ENCODE peak calls at places on chromosomes 13 and 19, in four cellular contexts. One of them, this sample, is unnamed.

GRCh38 chr19:36547001-36547732 is 19.1 kb upstream of the ZNF260 start:
- DNase-seq in HCT116: no peak
- DNase-seq in K562: no peak
- DNase-seq in HepG2: no peak
- DNase-seq in this sample: no peak

GRCh38 chr19:35030257-35031071 is at the start of gene SCN1B:
- DNase-seq in HCT116: peak
- DNase-seq in K562: peak
- DNase-seq in HepG2: peak
- DNase-seq in this sample: no peak

GRCh38 chr13:92164822-92165221 is 766.4 kb downstream of the GPC5 start:
- DNase-seq in HCT116: no peak
- DNase-seq in K562: no peak
- DNase-seq in HepG2: no peak
- DNase-seq in this sample: no peak

GRCh38 chr19:10419200-10419645 is 1.1 kb upstream of the PDE4A start:
- DNase-seq in HCT116: no peak
- DNase-seq in K562: peak
- DNase-seq in HepG2: no peak
- DNase-seq in this sample: no peak

GRCh38 chr13:73938375-73939070 is 195.7 kb downstream of the KLF12 start:
- DNase-seq in HCT116: peak
- DNase-seq in K562: no peak
- DNase-seq in HepG2: no peak
- DNase-seq in this sample: no peak

GRCh38 chr13:95921485-95921884 is 131.7 kb downstream of the UGGT2 start:
- DNase-seq in HCT116: no peak
- DNase-seq in K562: no peak
- DNase-seq in HepG2: no peak
- DNase-seq in this sample: no peak

GRCh38 chr13:83377486-83377885 is 504.8 kb downstream of the SLITRK1 start:
- DNase-seq in HCT116: no peak
- DNase-seq in K562: no peak
- DNase-seq in HepG2: no peak
- DNase-seq in this sample: no peak

GRCh38 chr19:8530061-8530679 is 16.2 kb upstream of the ZNF414 start:
- DNase-seq in HCT116: no peak
- DNase-seq in K562: no peak
- DNase-seq in HepG2: no peak
- DNase-seq in this sample: no peak

GRCh38 chr19:22918221-22918620 is 84.8 kb downstream of the ZNF728 start:
- DNase-seq in HCT116: no peak
- DNase-seq in K562: no peak
- DNase-seq in HepG2: no peak
- DNase-seq in this sample: no peak

GRCh38 chr13:26760835-26761582 is 423 bp upstream of the GPR12 start:
- DNase-seq in HCT116: no peak
- DNase-seq in K562: no peak
- DNase-seq in HepG2: no peak
- DNase-seq in this sample: no peak

GRCh38 chr13:107743983-107744382 is 471.4 kb downstream of the LIG4 start:
- DNase-seq in HCT116: no peak
- DNase-seq in K562: no peak
- DNase-seq in HepG2: no peak
- DNase-seq in this sample: no peak

DNA sequence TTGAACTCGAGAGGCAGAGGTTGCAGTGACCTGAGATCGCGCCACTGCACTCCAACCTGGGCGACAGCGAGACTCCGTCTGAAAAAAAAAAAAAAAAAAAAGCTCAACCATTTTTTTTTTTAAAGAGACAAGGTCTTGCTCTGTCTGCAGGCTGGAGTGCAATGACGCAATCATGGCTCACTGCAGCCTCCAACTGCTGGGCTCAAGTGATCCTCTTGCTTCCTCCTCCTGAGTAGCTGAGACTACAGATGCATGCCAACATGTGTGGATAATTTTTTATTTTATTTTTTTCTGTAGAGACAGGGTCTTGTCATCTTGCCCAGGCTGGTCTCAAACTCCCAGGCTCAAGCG is 10.3 kb downstream of the EHD2 start:
- DNase-seq in HCT116: no peak
- DNase-seq in K562: no peak
- DNase-seq in HepG2: peak
- DNase-seq in this sample: no peak
- TF ChIP-seq POLR2AphosphoS5 in HCT116: no peak
- TF ChIP-seq POLR2AphosphoS5 in K562: no peak
- TF ChIP-seq POLR2AphosphoS5 in HepG2: no peak
- TF ChIP-seq POLR2AphosphoS5 in this sample: no peak

DNA sequence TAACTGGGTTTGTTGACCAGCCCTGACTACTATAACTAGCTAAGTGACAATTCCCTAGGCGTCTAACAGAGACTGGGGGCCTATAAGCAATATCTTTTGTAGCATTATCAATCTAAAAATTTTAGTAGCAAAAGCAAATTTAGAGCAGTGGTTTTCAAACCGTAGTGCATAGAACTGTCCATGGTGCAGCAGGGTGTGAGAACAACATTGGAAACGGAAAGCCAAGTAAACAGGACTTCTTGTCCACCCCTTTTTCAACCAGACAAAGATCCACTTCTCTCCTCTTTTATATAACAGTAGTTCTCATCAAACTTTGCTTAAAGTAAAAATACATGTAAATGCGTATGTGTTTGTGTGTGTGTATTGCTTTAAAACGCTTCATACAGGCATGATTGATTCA is 1099.1 kb upstream of the ATXN8OS start:
- DNase-seq in HCT116: no peak
- DNase-seq in K562: no peak
- DNase-seq in HepG2: no peak
- DNase-seq in this sample: no peak
- TF ChIP-seq REST in HCT116: no peak
- TF ChIP-seq REST in K562: no peak
- TF ChIP-seq REST in HepG2: peak
- TF ChIP-seq REST in this sample: no peak

GRCh38 chr19:38425222-38425809 is 703 bp downstream of the RASGRP4 start:
- DNase-seq in HCT116: no peak
- DNase-seq in K562: no peak
- DNase-seq in HepG2: no peak
- DNase-seq in this sample: no peak

GRCh38 chr19:38422405-38422804 is 3.6 kb downstream of the RASGRP4 start:
- DNase-seq in HCT116: no peak
- DNase-seq in K562: no peak
- DNase-seq in HepG2: no peak
- DNase-seq in this sample: no peak

GRCh38 chr19:38424272-38424671 is 1.7 kb downstream of the RASGRP4 start:
- DNase-seq in HCT116: no peak
- DNase-seq in K562: no peak
- DNase-seq in HepG2: no peak
- DNase-seq in this sample: no peak

GRCh38 chr19:38429055-38429810 is 3.2 kb upstream of the RASGRP4 start:
- DNase-seq in HCT116: no peak
- DNase-seq in K562: no peak
- DNase-seq in HepG2: no peak
- DNase-seq in this sample: no peak

DNA sequence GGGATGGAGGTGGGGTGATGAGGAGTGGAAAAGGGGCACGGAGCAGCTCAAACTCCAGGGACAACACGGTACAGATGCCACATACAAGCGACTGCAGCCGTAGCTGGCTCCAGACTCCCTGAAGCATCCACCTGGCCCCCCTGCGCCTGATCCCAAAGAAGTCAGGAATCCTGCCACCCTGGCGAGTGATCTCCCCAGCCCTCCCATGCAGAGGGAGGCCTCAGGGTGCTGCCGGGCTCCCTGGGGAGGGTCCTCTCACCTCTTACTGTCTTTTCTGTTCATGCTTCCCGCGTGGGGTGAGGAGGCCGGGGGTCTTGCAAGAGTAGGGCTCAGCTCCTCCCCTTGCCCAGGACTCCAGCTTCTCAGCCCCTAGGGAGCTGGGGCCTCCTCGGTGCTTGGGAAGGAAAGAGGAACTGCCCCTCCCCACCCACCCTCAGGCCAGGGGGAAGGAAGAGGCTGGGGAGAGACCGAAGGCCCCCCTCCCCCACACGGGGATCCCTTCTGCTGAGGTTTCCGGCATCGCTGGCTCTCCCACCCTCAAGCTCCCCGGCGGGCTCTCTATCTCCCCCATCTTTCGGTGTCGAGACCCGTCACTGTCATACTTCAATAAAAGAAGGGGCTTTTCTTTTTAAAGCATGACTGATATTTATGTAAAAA is at the start of gene RASGRP4:
- DNase-seq in HCT116: no peak
- DNase-seq in K562: peak
- DNase-seq in HepG2: no peak
- DNase-seq in this sample: no peak
- TF ChIP-seq TCF7L2 in HCT116: no peak
- TF ChIP-seq TCF7L2 in K562: no peak
- TF ChIP-seq TCF7L2 in HepG2: no peak
- TF ChIP-seq TCF7L2 in this sample: no peak

GRCh38 chr13:36157475-36157874 is 26.3 kb upstream of the DCLK1 start:
- DNase-seq in HCT116: no peak
- DNase-seq in K562: no peak
- DNase-seq in HepG2: no peak
- DNase-seq in this sample: no peak
- TF ChIP-seq POLR2AphosphoS5 in HCT116: no peak
- TF ChIP-seq POLR2AphosphoS5 in K562: no peak
- TF ChIP-seq POLR2AphosphoS5 in HepG2: no peak
- TF ChIP-seq POLR2AphosphoS5 in this sample: no peak

GRCh38 chr13:33168326-33168960 is 117.1 kb downstream of the STARD13 start:
- DNase-seq in HCT116: no peak
- DNase-seq in K562: no peak
- DNase-seq in HepG2: peak
- DNase-seq in this sample: no peak
- TF ChIP-seq REST in HCT116: no peak
- TF ChIP-seq REST in K562: no peak
- TF ChIP-seq REST in HepG2: no peak
- TF ChIP-seq REST in this sample: no peak

GRCh38 chr19:43362745-43363144 is 9.3 kb downstream of the CD177 start:
- DNase-seq in HCT116: no peak
- DNase-seq in K562: no peak
- DNase-seq in HepG2: no peak
- DNase-seq in this sample: no peak

GRCh38 chr19:43367822-43368221 is 14.3 kb downstream of the CD177 start:
- DNase-seq in HCT116: no peak
- DNase-seq in K562: no peak
- DNase-seq in HepG2: no peak
- DNase-seq in this sample: no peak

GRCh38 chr19:43362179-43362578 is 8.7 kb downstream of the CD177 start:
- DNase-seq in HCT116: no peak
- DNase-seq in K562: no peak
- DNase-seq in HepG2: no peak
- DNase-seq in this sample: no peak
- TF ChIP-seq TCF7L2 in HCT116: no peak
- TF ChIP-seq TCF7L2 in K562: no peak
- TF ChIP-seq TCF7L2 in HepG2: no peak
- TF ChIP-seq TCF7L2 in this sample: no peak

DNA sequence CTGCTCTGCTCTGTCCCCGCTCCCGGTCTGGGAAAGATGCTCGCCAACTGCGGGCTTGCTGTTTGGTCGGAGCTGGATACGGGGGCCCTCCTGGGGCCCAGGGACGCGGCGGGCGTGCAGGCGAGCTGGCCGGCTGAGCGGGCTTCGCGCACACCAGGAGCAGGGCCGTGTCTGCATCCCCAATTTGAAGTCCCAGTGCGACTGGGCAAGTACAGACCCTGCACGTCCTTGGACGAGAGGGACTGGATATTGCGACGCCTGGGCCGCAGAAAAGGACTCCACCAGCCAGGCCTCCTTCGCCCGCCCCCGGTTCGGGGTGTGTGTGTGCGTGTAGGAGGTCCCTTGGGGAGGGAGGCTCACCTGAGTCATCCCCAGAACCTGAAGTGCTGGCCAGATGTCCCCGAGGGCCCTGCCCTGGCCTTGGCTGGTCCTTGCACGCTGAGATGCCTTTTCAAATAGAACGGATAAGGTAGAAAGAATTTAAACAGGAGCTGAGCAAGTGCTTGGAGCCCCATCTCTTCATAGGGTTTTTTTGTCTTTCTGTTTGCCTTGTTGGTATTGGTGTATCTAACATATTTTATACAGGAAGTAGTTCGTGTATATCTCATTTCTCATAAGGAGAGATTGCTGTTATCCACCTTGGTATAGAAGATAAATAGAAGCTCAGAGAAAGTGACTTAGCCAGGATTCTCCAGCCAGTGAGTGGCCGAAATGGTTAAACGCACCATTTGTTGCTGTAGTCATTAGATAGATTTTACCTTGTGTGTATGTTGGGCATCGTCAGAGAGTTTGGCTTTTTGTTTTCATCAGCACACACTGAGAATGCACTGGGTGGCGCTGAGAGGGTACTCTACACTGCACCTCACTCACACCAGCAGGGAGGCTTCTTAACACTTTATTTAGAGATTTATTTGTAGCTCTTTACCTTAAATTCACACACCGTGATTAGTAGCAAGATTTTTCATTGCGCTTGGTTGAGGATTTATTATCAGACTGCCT is 1.1 kb downstream of the NAXD start:
- DNase-seq in HCT116: peak
- DNase-seq in K562: peak
- DNase-seq in HepG2: peak
- DNase-seq in this sample: no peak
- TF ChIP-seq POLR2AphosphoS5 in HCT116: peak
- TF ChIP-seq POLR2AphosphoS5 in K562: no peak
- TF ChIP-seq POLR2AphosphoS5 in HepG2: no peak
- TF ChIP-seq POLR2AphosphoS5 in this sample: no peak

DNA sequence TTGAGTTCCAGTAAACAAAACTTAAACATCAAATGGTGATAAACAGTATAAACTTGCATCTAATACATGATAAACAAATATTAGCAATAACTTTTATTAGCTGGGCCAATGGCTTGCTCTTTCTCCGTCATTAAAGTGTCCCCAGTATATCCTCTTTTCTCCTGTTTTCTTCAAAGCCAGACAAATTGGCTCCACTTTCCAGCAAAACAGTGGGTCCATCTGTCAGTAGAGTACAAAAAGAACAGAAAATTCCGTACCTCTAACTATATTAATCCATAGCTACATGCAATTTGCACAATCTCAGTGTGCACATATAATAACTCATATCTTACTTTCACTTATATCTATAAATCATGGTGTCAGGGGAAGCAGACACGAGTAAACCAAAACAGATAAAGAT is 678.0 kb upstream of the SPRY2 start:
- DNase-seq in HCT116: no peak
- DNase-seq in K562: no peak
- DNase-seq in HepG2: no peak
- DNase-seq in this sample: no peak
- TF ChIP-seq REST in HCT116: no peak
- TF ChIP-seq REST in K562: no peak
- TF ChIP-seq REST in HepG2: no peak
- TF ChIP-seq REST in this sample: no peak

GRCh38 chr13:97141564-97142005 is 80.5 kb upstream of the MBNL2 start:
- DNase-seq in HCT116: peak
- DNase-seq in K562: peak
- DNase-seq in HepG2: peak
- DNase-seq in this sample: peak
- TF ChIP-seq TCF7L2 in HCT116: peak
- TF ChIP-seq TCF7L2 in K562: no peak
- TF ChIP-seq TCF7L2 in HepG2: no peak
- TF ChIP-seq TCF7L2 in this sample: peak